ENCODE peak calls at places on chromosomes 5 and 9, in four cellular contexts. Z is NCI-H1694 treated with DMSO at 0.1 percent for 48 hours; U is stimulated activated CD8-positive, alpha-beta memory T cell treated with anti-CD3 and anti-CD28 coated beads, Interleukin-7, amount 100 ng/mL, for 24 hours; C is fibroblast of the aortic adventitia. X is an unnamed sample.

GRCh38 chr9:91025856-91026255 is 224.2 kb downstream of the SYK start:
- DNase-seq in U (no peak), C (no peak), Z (no peak), X (no peak)

GRCh38 chr5:72125931-72126620 is 18.8 kb downstream of the MAP1B start:
- DNase-seq in C (no peak), Z (no peak), U (no peak), X (no peak)

GRCh38 chr9:75588808-75589207 is 301.7 kb upstream of the PCSK5 start:
- DNase-seq in C (no peak), Z (no peak), U (no peak), X (no peak)

GRCh38 chr5:1315018-1315708 is 20.3 kb upstream of the TERT start:
- DNase-seq in U (no peak), C (no peak), Z (no peak), X (no peak)

GRCh38 chr5:151739939-151740335 is 18.5 kb downstream of the ATOX1 start:
- DNase-seq in U (no peak), Z (no peak), C (peak), X (peak)

GRCh38 chr5:127833999-127834953 is 131.1 kb downstream of the CCDC192 start:
- DNase-seq in C (peak), Z (no peak), U (no peak), X (no peak)

GRCh38 chr5:150641826-150642566 is 1.5 kb downstream of the SYNPO start:
- DNase-seq in Z (no peak), C (no peak), U (no peak), X (peak)

GRCh38 chr5:12023614-12024241 is 119.5 kb upstream of the CTNND2 start:
- DNase-seq in U (no peak), C (peak), Z (peak), X (peak)

GRCh38 chr5:154262376-154262775 is 71.8 kb downstream of the GALNT10 start:
- DNase-seq in U (no peak), C (no peak), Z (no peak), X (no peak)

GRCh38 chr5:74017112-74017511 is 391.1 kb downstream of the ARHGEF28 start:
- DNase-seq in U (no peak), Z (no peak), C (no peak), X (no peak)

GRCh38 chr5:134568761-134569725 is 43.6 kb downstream of the JADE2 start:
- DNase-seq in U (no peak), C (peak), Z (no peak), X (peak)

GRCh38 chr5:160438316-160439204 is 16.9 kb downstream of the PTTG1 start:
- DNase-seq in U (peak), Z (peak), C (peak), X (peak)

GRCh38 chr9:79623799-79624721 is 52.3 kb downstream of the TLE4 start:
- DNase-seq in Z (no peak), U (no peak), C (no peak), X (no peak)

GRCh38 chr5:165029471-165029870 is 1524.1 kb downstream of the MAT2B start:
- DNase-seq in C (no peak), Z (no peak), U (no peak), X (peak)

GRCh38 chr9:73149371-73150067 is 2.1 kb upstream of the ANXA1 start:
- DNase-seq in U (no peak), C (peak), Z (no peak), X (peak)

GRCh38 chr9:90459321-90459720 is 183.3 kb downstream of the DIRAS2 start:
- DNase-seq in U (no peak), C (no peak), Z (no peak), X (no peak)

GRCh38 chr9:120235081-120235480 is 344.9 kb downstream of the CDK5RAP2 start:
- DNase-seq in C (no peak), U (no peak), Z (peak), X (no peak)

GRCh38 chr5:143139585-143139984 is 263.9 kb downstream of the NR3C1 start:
- DNase-seq in Z (no peak), U (no peak), C (no peak), X (no peak)